ENCODE peak calls at places on chromosome 16, in five cellular contexts. One of them, this sample, is unnamed. For H3K36me3, the result is how much of the 10 kb centered on the place peaks cover.

GRCh38 chr16:11511801-11512200 is 74.9 kb downstream of the LITAF start:
- DNase-seq in BJ: no peak
- DNase-seq in adrenal gland: no peak
- DNase-seq in heart right ventricle: no peak
- DNase-seq in astrocyte: no peak
- DNase-seq in this sample: no peak

GRCh38 chr16:30430428-30430970 is 669 bp upstream of the DCTPP1 start:
- DNase-seq in BJ: no peak
- DNase-seq in adrenal gland: no peak
- DNase-seq in heart right ventricle: no peak
- DNase-seq in astrocyte: no peak
- DNase-seq in this sample: no peak

GRCh38 chr16:48003226-48003907 is 152.4 kb downstream of the ABCC12 start:
- DNase-seq in BJ: no peak
- DNase-seq in adrenal gland: no peak
- DNase-seq in heart right ventricle: no peak
- DNase-seq in astrocyte: no peak
- DNase-seq in this sample: peak

GRCh38 chr16:30619207-30619606 is 9.0 kb upstream of the ZNF689 start:
- DNase-seq in BJ: no peak
- DNase-seq in adrenal gland: peak
- DNase-seq in heart right ventricle: no peak
- DNase-seq in astrocyte: no peak
- DNase-seq in this sample: no peak

GRCh38 chr16:75248536-75249380 is 2.7 kb downstream of the BCAR1 start:
- DNase-seq in BJ: no peak
- DNase-seq in adrenal gland: no peak
- DNase-seq in heart right ventricle: no peak
- DNase-seq in astrocyte: no peak
- DNase-seq in this sample: no peak

GRCh38 chr16:88634141-88634993 is 4.0 kb upstream of the IL17C start:
- DNase-seq in BJ: no peak
- DNase-seq in adrenal gland: no peak
- DNase-seq in heart right ventricle: peak
- DNase-seq in astrocyte: no peak
- DNase-seq in this sample: no peak

GRCh38 chr16:10181196-10182162 is 749 bp downstream of the GRIN2A start:
- DNase-seq in BJ: no peak
- DNase-seq in adrenal gland: peak
- DNase-seq in heart right ventricle: peak
- DNase-seq in astrocyte: peak
- DNase-seq in this sample: no peak

GRCh38 chr16:58460219-58460610 is 39.7 kb upstream of the NDRG4 start:
- DNase-seq in BJ: no peak
- DNase-seq in adrenal gland: no peak
- DNase-seq in heart right ventricle: no peak
- DNase-seq in astrocyte: no peak
- DNase-seq in this sample: no peak

GRCh38 chr16:3587547-3588110 is 10.4 kb upstream of the NLRC3 start:
- DNase-seq in BJ: no peak
- DNase-seq in adrenal gland: no peak
- DNase-seq in heart right ventricle: no peak
- DNase-seq in astrocyte: no peak
- DNase-seq in this sample: no peak

GRCh38 chr16:47058295-47059086 is 85.0 kb upstream of the DNAJA2 start:
- DNase-seq in BJ: no peak
- DNase-seq in adrenal gland: peak
- DNase-seq in heart right ventricle: no peak
- DNase-seq in astrocyte: no peak
- DNase-seq in this sample: no peak

GRCh38 chr16:10180042-10180770 is 2.0 kb downstream of the GRIN2A start:
- DNase-seq in BJ: no peak
- DNase-seq in adrenal gland: no peak
- DNase-seq in heart right ventricle: no peak
- DNase-seq in astrocyte: no peak
- DNase-seq in this sample: no peak

GRCh38 chr16:85746431-85747227 is 4.3 kb downstream of the C16orf74 start:
- DNase-seq in BJ: no peak
- DNase-seq in adrenal gland: no peak
- DNase-seq in heart right ventricle: no peak
- DNase-seq in astrocyte: peak
- DNase-seq in this sample: peak

GRCh38 chr16:28873543-28874201 is 4.6 kb upstream of the ATP2A1 start:
- DNase-seq in BJ: no peak
- DNase-seq in adrenal gland: no peak
- DNase-seq in heart right ventricle: no peak
- DNase-seq in astrocyte: no peak
- DNase-seq in this sample: no peak

GRCh38 chr16:83586036-83586810 is 221.6 kb upstream of the HSBP1 start:
- DNase-seq in BJ: no peak
- DNase-seq in adrenal gland: no peak
- DNase-seq in heart right ventricle: no peak
- DNase-seq in astrocyte: no peak
- DNase-seq in this sample: no peak

GRCh38 chr16:85293899-85294642 is 181.8 kb upstream of the CIBAR2 start:
- DNase-seq in BJ: no peak
- DNase-seq in adrenal gland: no peak
- DNase-seq in heart right ventricle: no peak
- DNase-seq in astrocyte: no peak
- DNase-seq in this sample: no peak

GRCh38 chr16:87762071-87762571 is 3.7 kb downstream of the KLHDC4 start:
- DNase-seq in BJ: no peak
- DNase-seq in adrenal gland: no peak
- DNase-seq in heart right ventricle: no peak
- DNase-seq in astrocyte: no peak
- DNase-seq in this sample: no peak

GRCh38 chr16:53787423-53787822 is 83.5 kb downstream of the FTO start:
- DNase-seq in BJ: no peak
- DNase-seq in adrenal gland: no peak
- DNase-seq in heart right ventricle: no peak
- DNase-seq in astrocyte: no peak
- DNase-seq in this sample: no peak

GRCh38 chr16:12341966-12342365 is 365.4 kb downstream of the SNX29 start:
- DNase-seq in BJ: no peak
- DNase-seq in adrenal gland: no peak
- DNase-seq in heart right ventricle: no peak
- DNase-seq in astrocyte: no peak
- DNase-seq in this sample: no peak

GRCh38 chr16:85698459-85699223 is 9.9 kb upstream of the GINS2 start:
- DNase-seq in BJ: no peak
- DNase-seq in adrenal gland: no peak
- DNase-seq in heart right ventricle: no peak
- DNase-seq in astrocyte: no peak
- DNase-seq in this sample: no peak

DNA sequence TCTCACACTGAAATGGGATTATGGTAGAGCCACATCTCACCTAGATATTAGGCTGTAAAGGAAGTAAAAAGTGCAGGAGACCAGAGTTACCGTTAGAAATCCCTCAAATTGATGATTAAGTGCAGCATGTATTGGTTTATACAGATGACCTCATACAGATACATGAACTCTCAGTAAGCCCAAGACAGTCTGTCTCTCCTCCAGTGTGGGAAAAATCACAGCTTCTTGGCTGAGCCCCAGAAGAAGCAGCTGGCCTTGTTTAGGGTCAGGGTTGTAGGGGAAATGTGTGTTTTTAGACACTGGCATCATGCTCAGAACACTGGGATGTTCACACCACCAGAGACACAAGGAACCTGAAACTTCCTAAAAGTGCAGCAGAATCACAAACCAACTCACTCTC is 135.9 kb downstream of the KATNIP start:
- DNase-seq in BJ: no peak
- DNase-seq in adrenal gland: no peak
- DNase-seq in heart right ventricle: no peak
- DNase-seq in astrocyte: peak
- DNase-seq in this sample: no peak
- H3K36me3 ChIP-seq in BJ: under half
- H3K36me3 ChIP-seq in adrenal gland: under half
- H3K36me3 ChIP-seq in heart right ventricle: under half
- H3K36me3 ChIP-seq in astrocyte: under half
- H3K36me3 ChIP-seq in this sample: under half

GRCh38 chr16:81544261-81544660 is 99.7 kb downstream of the CMIP start:
- DNase-seq in BJ: no peak
- DNase-seq in adrenal gland: no peak
- DNase-seq in heart right ventricle: peak
- DNase-seq in astrocyte: no peak
- DNase-seq in this sample: no peak
- H3K4me3 ChIP-seq in BJ: no peak
- H3K4me3 ChIP-seq in adrenal gland: no peak
- H3K4me3 ChIP-seq in heart right ventricle: no peak
- H3K4me3 ChIP-seq in astrocyte: no peak
- H3K4me3 ChIP-seq in this sample: no peak

DNA sequence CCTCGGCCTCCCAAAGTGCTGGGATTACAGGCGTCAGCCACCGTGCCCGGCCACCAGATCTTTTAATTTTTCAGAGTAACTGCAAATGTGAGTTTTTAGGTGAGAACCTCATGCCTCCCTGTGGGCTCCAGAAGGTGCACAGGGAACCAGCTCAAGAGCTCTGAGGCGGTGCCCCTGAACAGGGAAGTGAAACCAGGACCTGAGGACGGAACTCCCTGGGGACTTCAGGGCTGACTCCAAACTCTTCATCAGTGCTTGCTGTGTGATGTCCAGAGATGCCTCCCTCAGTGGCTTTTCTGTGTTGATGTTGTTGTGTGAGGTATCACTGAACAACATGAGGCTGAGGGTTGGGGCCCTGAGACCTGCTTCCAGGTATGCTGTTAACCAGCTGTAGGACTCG is 23.8 kb downstream of the SLC12A3 start:
- DNase-seq in BJ: no peak
- DNase-seq in adrenal gland: no peak
- DNase-seq in heart right ventricle: no peak
- DNase-seq in astrocyte: no peak
- DNase-seq in this sample: no peak
- TF ChIP-seq CTCF in BJ: no peak
- TF ChIP-seq CTCF in adrenal gland: no peak
- TF ChIP-seq CTCF in heart right ventricle: no peak
- TF ChIP-seq CTCF in astrocyte: no peak
- TF ChIP-seq CTCF in this sample: no peak

GRCh38 chr16:67924140-67924906 is 7.3 kb downstream of the CTRL start:
- DNase-seq in BJ: no peak
- DNase-seq in adrenal gland: no peak
- DNase-seq in heart right ventricle: no peak
- DNase-seq in astrocyte: no peak
- DNase-seq in this sample: no peak

GRCh38 chr16:67922740-67923139 is 8.9 kb downstream of the CTRL start:
- DNase-seq in BJ: no peak
- DNase-seq in adrenal gland: no peak
- DNase-seq in heart right ventricle: no peak
- DNase-seq in astrocyte: no peak
- DNase-seq in this sample: no peak

GRCh38 chr16:67926181-67926742 is 5.4 kb downstream of the CTRL start:
- DNase-seq in BJ: no peak
- DNase-seq in adrenal gland: no peak
- DNase-seq in heart right ventricle: no peak
- DNase-seq in astrocyte: no peak
- DNase-seq in this sample: no peak

GRCh38 chr16:67922221-67922620 is 9.4 kb downstream of the CTRL start:
- DNase-seq in BJ: no peak
- DNase-seq in adrenal gland: no peak
- DNase-seq in heart right ventricle: no peak
- DNase-seq in astrocyte: no peak
- DNase-seq in this sample: no peak

DNA sequence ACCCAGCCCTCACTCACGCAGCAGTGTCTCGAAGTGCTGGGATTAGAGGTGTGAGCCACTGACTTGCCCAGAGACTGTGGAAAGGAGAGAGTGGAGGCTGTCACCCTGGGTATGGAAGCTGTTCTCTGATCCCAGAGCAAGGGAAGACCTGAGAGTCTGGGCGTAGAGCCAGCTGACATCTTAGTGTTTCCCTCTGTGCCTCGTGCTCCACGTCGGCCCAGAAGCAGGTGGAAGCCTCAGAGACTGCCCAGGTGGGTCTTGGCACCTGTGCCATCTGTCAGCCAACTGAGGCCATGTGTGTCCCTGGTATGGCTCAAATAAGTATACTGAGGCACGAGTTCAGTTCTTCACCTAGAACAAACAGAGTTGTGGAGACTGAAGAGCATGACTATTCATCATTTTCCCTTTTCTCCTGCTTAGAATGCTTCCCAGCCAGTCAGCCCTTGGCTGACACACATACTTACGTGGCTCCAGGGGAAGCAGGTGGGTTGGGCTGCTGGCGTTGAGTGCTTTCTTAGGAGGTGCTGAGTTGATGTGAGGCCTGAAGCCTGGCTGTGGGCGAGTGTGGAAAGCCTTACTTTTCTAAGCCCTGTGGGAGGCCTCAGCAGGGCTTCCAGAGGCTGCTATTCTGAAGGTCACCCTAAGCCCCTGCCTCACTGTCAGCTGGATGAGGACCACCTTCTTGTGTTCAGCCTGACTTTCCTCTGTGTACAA is 8.1 kb downstream of the CTRL start:
- DNase-seq in BJ: no peak
- DNase-seq in adrenal gland: no peak
- DNase-seq in heart right ventricle: no peak
- DNase-seq in astrocyte: no peak
- DNase-seq in this sample: no peak
- H3K36me3 ChIP-seq in BJ: under half
- H3K36me3 ChIP-seq in adrenal gland: under half
- H3K36me3 ChIP-seq in heart right ventricle: under half
- H3K36me3 ChIP-seq in astrocyte: under half
- H3K36me3 ChIP-seq in this sample: under half

GRCh38 chr16:2156849-2157224 is 1.3 kb downstream of the TRAF7 start:
- DNase-seq in BJ: no peak
- DNase-seq in adrenal gland: no peak
- DNase-seq in heart right ventricle: no peak
- DNase-seq in astrocyte: no peak
- DNase-seq in this sample: no peak
- H3K4me3 ChIP-seq in BJ: peak
- H3K4me3 ChIP-seq in adrenal gland: no peak
- H3K4me3 ChIP-seq in heart right ventricle: peak
- H3K4me3 ChIP-seq in astrocyte: peak
- H3K4me3 ChIP-seq in this sample: peak

This sample was measured in kidney epithelial cell.